ENCODE peak calls at places on chromosome 19, in six cellular contexts. O, D, G, W, I and Q are unnamed samples.

GRCh38 chr19:16376649-16377048 is 52.0 kb downstream of the KLF2 start:
- DNase-seq in O (no peak), D (no peak), G (no peak), W (peak), I (no peak), Q (no peak)

GRCh38 chr19:3850320-3850972 is 18.4 kb downstream of the ZFR2 start:
- DNase-seq in O (no peak), D (no peak), G (no peak), W (no peak), I (no peak), Q (no peak)

GRCh38 chr19:4343056-4343844 is at the start of gene MPND:
- DNase-seq in O (peak), D (no peak), G (peak), W (peak), I (peak), Q (peak)

GRCh38 chr19:32977269-32977668 is 5.2 kb downstream of the FAAP24 start:
- DNase-seq in O (no peak), D (no peak), G (no peak), W (no peak), I (no peak), Q (no peak)

GRCh38 chr19:2922987-2923386 is 21.8 kb downstream of the ZNF77 start:
- DNase-seq in O (peak), D (no peak), G (no peak), W (no peak), I (no peak), Q (no peak)

GRCh38 chr19:19064811-19065745 is 1.3 kb downstream of the SLC25A42 start:
- DNase-seq in O (no peak), D (no peak), G (no peak), W (no peak), I (no peak), Q (no peak)

GRCh38 chr19:11414544-11414943 is 4.6 kb downstream of the RGL3 start:
- DNase-seq in O (no peak), D (no peak), G (no peak), W (no peak), I (no peak), Q (no peak)

GRCh38 chr19:51110666-51110971 is 2.4 kb upstream of the CTU1 start:
- DNase-seq in O (no peak), D (no peak), G (no peak), W (no peak), I (no peak), Q (no peak)

GRCh38 chr19:10544242-10544752 is 593 bp downstream of the ATG4D start:
- DNase-seq in O (no peak), D (no peak), G (no peak), W (peak), I (no peak), Q (no peak)

GRCh38 chr19:42086770-42087550 is 11.0 kb downstream of the ZNF574 start:
- DNase-seq in O (no peak), D (no peak), G (no peak), W (peak), I (no peak), Q (no peak)

GRCh38 chr19:17495639-17496265 is 15.7 kb upstream of the PGLS start:
- DNase-seq in O (no peak), D (no peak), G (no peak), W (no peak), I (no peak), Q (no peak)

GRCh38 chr19:47865166-47865565 is 6.1 kb downstream of the TPRX2 start:
- DNase-seq in O (no peak), D (no peak), G (no peak), W (no peak), I (no peak), Q (no peak)

GRCh38 chr19:35812220-35813042 is at the start of gene PRODH2:
- DNase-seq in O (peak), D (no peak), G (no peak), W (peak), I (no peak), Q (no peak)

GRCh38 chr19:56105090-56105701 is 15.9 kb downstream of the ZNF787 start:
- DNase-seq in O (peak), D (peak), G (peak), W (no peak), I (no peak), Q (no peak)

GRCh38 chr19:56106993-56107392 is 14.1 kb downstream of the ZNF787 start:
- DNase-seq in O (no peak), D (no peak), G (no peak), W (no peak), I (no peak), Q (no peak)

GRCh38 chr19:40982594-40983101 is 8.4 kb upstream of the CYP2B6 start:
- DNase-seq in O (no peak), D (peak), G (no peak), W (no peak), I (no peak), Q (no peak)

GRCh38 chr19:50465986-50466771 is 10.1 kb upstream of the EMC10 start:
- DNase-seq in O (peak), D (no peak), G (no peak), W (peak), I (no peak), Q (no peak)

GRCh38 chr19:49473868-49474544 is at the start of gene FLT3LG:
- DNase-seq in O (peak), D (no peak), G (peak), W (peak), I (no peak), Q (peak)

GRCh38 chr19:52716578-52716977 is 18.3 kb downstream of the ZNF611 start:
- DNase-seq in O (no peak), D (peak), G (no peak), W (no peak), I (no peak), Q (no peak)

GRCh38 chr19:38699647-38700349 is 44.5 kb downstream of the CAPN12 start:
- DNase-seq in O (no peak), D (no peak), G (no peak), W (no peak), I (no peak), Q (no peak)

GRCh38 chr19:57398868-57399267 is 9.2 kb downstream of the ZNF548 start:
- DNase-seq in O (no peak), D (no peak), G (no peak), W (no peak), I (no peak), Q (no peak)

DNA sequence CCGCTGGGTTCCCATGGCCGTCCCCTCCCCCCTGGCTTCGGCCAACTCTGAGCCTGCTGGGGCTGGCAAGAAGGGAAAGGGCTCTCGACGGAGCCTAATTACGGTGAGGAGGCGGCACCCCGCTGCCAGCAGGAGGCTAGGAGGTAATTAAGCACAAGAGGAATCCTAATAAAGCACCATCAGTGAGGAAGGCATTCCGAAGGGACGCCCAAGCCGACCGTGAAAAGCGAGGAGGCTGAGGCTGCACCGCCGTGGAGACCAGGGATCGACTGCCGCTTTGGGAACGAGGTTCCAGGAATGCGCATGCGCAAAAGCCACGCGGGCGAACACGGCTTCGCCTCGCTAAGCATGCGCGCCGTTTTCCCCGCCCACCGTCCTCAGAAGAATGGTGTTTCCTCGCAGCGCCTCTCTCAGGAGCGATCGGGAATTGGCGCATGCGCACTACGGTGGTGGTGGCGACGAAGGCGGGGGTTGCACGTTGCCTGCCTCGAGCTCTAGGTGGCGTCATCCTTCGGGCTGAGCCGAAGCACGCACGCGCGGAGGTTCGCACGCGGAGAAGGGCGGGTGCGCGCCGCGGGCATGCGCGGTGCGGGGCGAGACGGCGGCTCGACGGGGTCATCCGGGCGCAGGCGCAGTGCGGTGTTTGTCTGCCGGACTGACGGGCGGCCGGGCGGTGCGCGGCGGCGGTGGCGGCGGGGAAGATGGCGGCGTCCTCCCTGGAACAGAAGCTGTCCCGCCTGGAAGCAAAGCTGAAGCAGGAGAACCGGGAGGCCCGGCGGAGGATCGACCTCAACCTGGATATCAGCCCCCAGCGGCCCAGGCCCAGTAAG is at the start of gene MAP2K7:
- DNase-seq in O (peak), D (peak), G (peak), W (peak), I (peak), Q (peak)
- TF ChIP-seq POLR2AphosphoS5 in O (peak), D (peak), G (peak), W (peak), I (peak), Q (peak)

GRCh38 chr19:53865918-53866696 is 1.6 kb upstream of the MYADM start:
- DNase-seq in O (peak), D (no peak), G (no peak), W (peak), I (no peak), Q (peak)
- TF ChIP-seq POLR2A in O (peak), D (peak), G (no peak), W (no peak), I (no peak), Q (no peak)

GRCh38 chr19:5827891-5828660 is 11.4 kb downstream of the FUT6 start:
- DNase-seq in O (peak), D (peak), G (peak), W (peak), I (peak), Q (peak)
- TF ChIP-seq TAF1 in O (peak), D (peak), G (no peak), W (peak), I (peak), Q (peak)

GRCh38 chr19:12497032-12497431 is 12.4 kb upstream of the ZNF709 start:
- DNase-seq in O (peak), D (no peak), G (no peak), W (no peak), I (no peak), Q (no peak)

GRCh38 chr19:12494260-12494860 is 9.7 kb upstream of the ZNF709 start:
- DNase-seq in O (no peak), D (no peak), G (no peak), W (no peak), I (no peak), Q (no peak)

GRCh38 chr19:12496480-12496879 is 11.9 kb upstream of the ZNF709 start:
- DNase-seq in O (no peak), D (no peak), G (no peak), W (no peak), I (no peak), Q (no peak)

GRCh38 chr19:12495002-12495802 is 10.6 kb upstream of the ZNF709 start:
- DNase-seq in O (peak), D (peak), G (peak), W (peak), I (peak), Q (peak)
- TF ChIP-seq POLR2AphosphoS5 in O (peak), D (peak), G (peak), W (peak), I (peak), Q (peak)

GRCh38 chr19:1860821-1861598 is 2.4 kb downstream of the KLF16 start:
- DNase-seq in O (no peak), D (no peak), G (no peak), W (no peak), I (no peak), Q (no peak)
- TF ChIP-seq POLR2A in O (no peak), D (no peak), G (no peak), W (no peak), I (no peak), Q (no peak)

DNA sequence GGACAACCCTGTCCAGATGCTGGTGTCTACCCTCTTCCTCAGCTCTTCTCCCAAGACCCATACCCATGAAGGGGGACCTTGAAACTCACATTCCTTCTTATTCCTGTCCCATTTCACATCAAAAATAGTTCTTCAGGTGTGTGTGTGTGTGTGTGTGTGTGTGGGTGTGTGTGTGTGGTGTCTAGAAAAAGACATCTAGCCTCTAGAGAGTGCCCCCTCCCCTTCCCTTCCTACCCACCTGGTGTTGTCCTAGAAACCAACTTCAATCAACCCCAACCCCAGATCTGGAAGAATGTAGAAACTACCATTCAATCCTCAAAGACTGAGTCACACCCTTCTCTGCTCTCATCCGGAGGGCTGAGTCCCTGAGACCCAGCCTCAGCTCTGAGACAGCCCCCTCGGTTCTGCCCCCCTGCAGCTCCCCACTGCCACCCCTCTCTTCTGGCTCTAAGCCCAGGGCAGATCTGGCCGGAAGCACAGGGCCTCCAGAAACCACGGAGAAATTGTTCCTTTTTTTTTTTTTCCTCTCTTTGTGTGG is 3.5 kb downstream of the KCNN4 start:
- DNase-seq in O (no peak), D (no peak), G (no peak), W (peak), I (no peak), Q (no peak)
- TF ChIP-seq TAF1 in O (no peak), D (no peak), G (no peak), W (no peak), I (no peak), Q (no peak)